ENCODE peak calls at places on chromosomes 11 and 22, in eight cellular contexts. Q is islet precursor cell; K is EL; E is AG08396; G is LoVo; V is breast epithelium; O is upper lobe of right lung; X is activated CD8-positive, alpha-beta memory T cell treated with anti-CD3 and anti-CD28 coated beads for 4 hours. I is an unnamed sample.
A peak's percentile ranks its signal among the peaks of the same experiment; 100 is the strongest.

GRCh38 chr11:5690736-5691135 is 1.1 kb downstream of the TRIM22 start:
- DNase-seq in Q (no peak), K (no peak), E (peak; percentile 39), G (no peak), V (no peak), O (no peak), X (no peak), I (no peak)

GRCh38 chr11:14554959-14555358 is 34.8 kb upstream of the PSMA1 start:
- DNase-seq in Q (no peak), K (no peak), E (no peak), G (no peak), V (no peak), O (no peak), X (no peak), I (peak; percentile 31)

GRCh38 chr22:38927033-38927789 is 30.2 kb upstream of the APOBEC3A start:
- DNase-seq in Q (peak; percentile 88), K (peak; percentile 72), E (peak; percentile 72), G (no peak), V (peak; percentile 50), O (peak; percentile 92), X (no peak), I (no peak)

GRCh38 chr11:10642298-10642697 is 51.3 kb downstream of the IRAG1 start:
- DNase-seq in Q (no peak), K (no peak), E (no peak), G (no peak), V (no peak), O (peak; percentile 41), X (no peak), I (no peak)

GRCh38 chr11:118849825-118850224 is 33.9 kb upstream of the CXCR5 start:
- DNase-seq in Q (no peak), K (no peak), E (no peak), G (no peak), V (no peak), O (no peak), X (no peak), I (no peak)

GRCh38 chr22:25729595-25729994 is 12.4 kb upstream of the MYO18B start:
- DNase-seq in Q (peak; percentile 41), K (no peak), E (no peak), G (no peak), V (no peak), O (no peak), X (no peak), I (no peak)

GRCh38 chr11:24634606-24635160 is 137.8 kb downstream of the LUZP2 start:
- DNase-seq in Q (no peak), K (no peak), E (no peak), G (no peak), V (no peak), O (no peak), X (no peak), I (no peak)

GRCh38 chr11:33310720-33311500 is 53.7 kb downstream of the HIPK3 start:
- DNase-seq in Q (peak; percentile 91), K (peak; percentile 42), E (no peak), G (no peak), V (no peak), O (no peak), X (no peak), I (no peak)

GRCh38 chr11:125454047-125454446 is 42.0 kb downstream of the FEZ1 start:
- DNase-seq in Q (peak; percentile 60), K (no peak), E (no peak), G (no peak), V (no peak), O (no peak), X (no peak), I (no peak)

GRCh38 chr22:26197427-26197826 is 28.2 kb downstream of the SEZ6L start:
- DNase-seq in Q (no peak), K (no peak), E (no peak), G (no peak), V (no peak), O (no peak), X (no peak), I (no peak)

GRCh38 chr11:120424185-120424969 is 87.2 kb upstream of the GRIK4 start:
- DNase-seq in Q (no peak), K (no peak), E (no peak), G (peak; percentile 22), V (no peak), O (no peak), X (no peak), I (no peak)

GRCh38 chr11:34158661-34159060 is 53.2 kb downstream of the NAT10 start:
- DNase-seq in Q (no peak), K (no peak), E (no peak), G (no peak), V (no peak), O (no peak), X (no peak), I (no peak)

GRCh38 chr11:111231836-111232235 is 13.7 kb upstream of the POU2AF2 start:
- DNase-seq in Q (no peak), K (no peak), E (no peak), G (no peak), V (no peak), O (no peak), X (no peak), I (no peak)

GRCh38 chr11:27839226-27839913 is 139.1 kb upstream of the BDNF start:
- DNase-seq in Q (no peak), K (peak; percentile 46), E (no peak), G (no peak), V (no peak), O (no peak), X (no peak), I (no peak)

GRCh38 chr11:45688472-45689033 is 23.1 kb upstream of the CHST1 start:
- DNase-seq in Q (peak; percentile 75), K (no peak), E (no peak), G (no peak), V (no peak), O (no peak), X (no peak), I (no peak)

GRCh38 chr11:36056160-36056751 is 112.4 kb downstream of the LDLRAD3 start:
- DNase-seq in Q (peak; percentile 71), K (peak; percentile 43), E (peak; percentile 47), G (no peak), V (no peak), O (no peak), X (no peak), I (no peak)